ENCODE peak calls at places on chromosome 17, in four cellular contexts. One of them, this sample, is unnamed.

GRCh38 chr17:44314524-44314868 is 6.1 kb downstream of the RUNDC3A start:
- DNase-seq in K562: no peak
- DNase-seq in HepG2: no peak
- DNase-seq in SK-N-SH: peak; percentile 31
- DNase-seq in this sample: no peak

GRCh38 chr17:79626156-79626890 is 15.5 kb upstream of the RBFOX3 start:
- DNase-seq in HepG2: no peak
- DNase-seq in K562: no peak
- DNase-seq in SK-N-SH: peak; percentile 36
- DNase-seq in this sample: peak; percentile 11

GRCh38 chr17:83097831-83098230 is 18.4 kb downstream of the METRNL start:
- DNase-seq in K562: no peak
- DNase-seq in HepG2: no peak
- DNase-seq in SK-N-SH: no peak
- DNase-seq in this sample: no peak

GRCh38 chr17:1498233-1498632 is 5.7 kb upstream of the MYO1C start:
- DNase-seq in K562: no peak
- DNase-seq in SK-N-SH: no peak
- DNase-seq in HepG2: no peak
- DNase-seq in this sample: no peak

GRCh38 chr17:10574324-10574723 is 24.9 kb upstream of the MYH2 start:
- DNase-seq in K562: no peak
- DNase-seq in SK-N-SH: no peak
- DNase-seq in HepG2: no peak
- DNase-seq in this sample: no peak

GRCh38 chr17:74437702-74438101 is 5.8 kb downstream of the GPRC5C start:
- DNase-seq in HepG2: no peak
- DNase-seq in SK-N-SH: peak; percentile 68
- DNase-seq in K562: peak; percentile 62
- DNase-seq in this sample: peak; percentile 52

GRCh38 chr17:80827646-80828643 is 163.7 kb upstream of the CHMP6 start:
- DNase-seq in SK-N-SH: no peak
- DNase-seq in K562: no peak
- DNase-seq in HepG2: no peak
- DNase-seq in this sample: peak; percentile 43

GRCh38 chr17:3511841-3512511 is 36.2 kb downstream of the ASPA start:
- DNase-seq in SK-N-SH: no peak
- DNase-seq in K562: no peak
- DNase-seq in HepG2: no peak
- DNase-seq in this sample: no peak

GRCh38 chr17:42111901-42112551 is 488 bp downstream of the DHX58 start:
- DNase-seq in K562: no peak
- DNase-seq in HepG2: no peak
- DNase-seq in SK-N-SH: no peak
- DNase-seq in this sample: no peak

GRCh38 chr17:48517478-48517877 is 13.3 kb downstream of the HOXB1 start:
- DNase-seq in K562: no peak
- DNase-seq in HepG2: no peak
- DNase-seq in SK-N-SH: no peak
- DNase-seq in this sample: no peak

GRCh38 chr17:62790554-62790953 is 17.6 kb downstream of the MARCHF10 start:
- DNase-seq in HepG2: no peak
- DNase-seq in K562: no peak
- DNase-seq in SK-N-SH: no peak
- DNase-seq in this sample: no peak

GRCh38 chr17:75518201-75518600 is 1.9 kb downstream of the TSEN54 start:
- DNase-seq in HepG2: no peak
- DNase-seq in SK-N-SH: no peak
- DNase-seq in K562: no peak
- DNase-seq in this sample: no peak

GRCh38 chr17:60401819-60402218 is 9.9 kb upstream of the USP32 start:
- DNase-seq in HepG2: no peak
- DNase-seq in SK-N-SH: no peak
- DNase-seq in K562: no peak
- DNase-seq in this sample: no peak

GRCh38 chr17:7323731-7324437 is 5.3 kb downstream of the NEURL4 start:
- DNase-seq in HepG2: no peak
- DNase-seq in K562: peak; percentile 55
- DNase-seq in SK-N-SH: peak; percentile 90
- DNase-seq in this sample: peak; percentile 92

GRCh38 chr17:7056386-7056785 is 12.5 kb upstream of the SLC16A11 start:
- DNase-seq in SK-N-SH: no peak
- DNase-seq in K562: no peak
- DNase-seq in HepG2: no peak
- DNase-seq in this sample: no peak

GRCh38 chr17:44323359-44324091 is 1.1 kb downstream of the SLC25A39 start:
- DNase-seq in K562: no peak
- DNase-seq in HepG2: no peak
- DNase-seq in SK-N-SH: no peak
- DNase-seq in this sample: no peak

GRCh38 chr17:72697602-72698146 is 394.8 kb downstream of the SLC39A11 start:
- DNase-seq in K562: no peak
- DNase-seq in SK-N-SH: peak; percentile 75
- DNase-seq in HepG2: peak; percentile 95
- DNase-seq in this sample: no peak

GRCh38 chr17:18159551-18160120 is 24.0 kb upstream of the ALKBH5 start:
- DNase-seq in SK-N-SH: no peak
- DNase-seq in HepG2: no peak
- DNase-seq in K562: no peak
- DNase-seq in this sample: no peak

GRCh38 chr17:27609606-27610303 is 21.2 kb upstream of the LGALS9 start:
- DNase-seq in SK-N-SH: peak; percentile 61
- DNase-seq in K562: peak; percentile 31
- DNase-seq in HepG2: peak; percentile 45
- DNase-seq in this sample: peak; percentile 50

GRCh38 chr17:40095356-40095943 is 4.9 kb downstream of the NR1D1 start:
- DNase-seq in HepG2: no peak
- DNase-seq in SK-N-SH: no peak
- DNase-seq in K562: no peak
- DNase-seq in this sample: no peak

GRCh38 chr17:80237386-80237785 is 17.2 kb downstream of the SLC26A11 start:
- DNase-seq in HepG2: no peak
- DNase-seq in K562: no peak
- DNase-seq in SK-N-SH: no peak
- DNase-seq in this sample: no peak

GRCh38 chr17:43219001-43219400 is 7.3 kb downstream of the TMEM106A start:
- DNase-seq in SK-N-SH: no peak
- DNase-seq in K562: no peak
- DNase-seq in HepG2: no peak
- DNase-seq in this sample: no peak

GRCh38 chr17:57512258-57512657 is 232.8 kb downstream of the CCDC182 start:
- DNase-seq in K562: no peak
- DNase-seq in SK-N-SH: no peak
- DNase-seq in HepG2: no peak
- DNase-seq in this sample: no peak

DNA sequence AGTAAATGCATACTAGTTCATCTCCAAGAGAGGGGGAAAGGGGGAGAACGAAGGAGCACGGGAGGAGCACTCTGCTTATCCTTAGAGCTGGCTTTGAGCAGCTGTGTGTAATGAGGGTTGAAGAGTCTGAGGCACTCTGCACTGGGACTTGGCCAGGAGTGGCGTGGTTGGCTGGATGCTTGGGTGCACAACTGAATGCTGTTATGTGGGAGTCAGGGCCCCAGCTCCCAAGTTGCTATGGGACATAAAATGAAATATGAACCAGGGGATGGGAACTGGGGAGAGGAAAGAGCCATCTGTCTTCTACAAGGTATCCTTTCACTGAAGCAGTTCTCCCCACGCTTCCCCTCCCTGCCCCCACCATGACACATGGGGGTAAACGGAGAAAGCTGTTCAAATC is 106.0 kb upstream of the ANKFN1 start:
- DNase-seq in K562: no peak
- DNase-seq in HepG2: no peak
- DNase-seq in SK-N-SH: no peak
- DNase-seq in this sample: no peak
- TF ChIP-seq FOXJ3 in K562: no peak
- TF ChIP-seq FOXJ3 in HepG2: no peak
- TF ChIP-seq FOXJ3 in SK-N-SH: no peak
- TF ChIP-seq FOXJ3 in this sample: no peak

GRCh38 chr17:77188084-77189066 is 47.6 kb downstream of the SEC14L1 start:
- DNase-seq in K562: no peak
- DNase-seq in HepG2: peak; percentile 38
- DNase-seq in SK-N-SH: no peak
- DNase-seq in this sample: no peak

GRCh38 chr17:77189148-77189547 is 48.4 kb downstream of the SEC14L1 start:
- DNase-seq in SK-N-SH: no peak
- DNase-seq in K562: no peak
- DNase-seq in HepG2: no peak
- DNase-seq in this sample: no peak

GRCh38 chr17:77184474-77184873 is 43.7 kb downstream of the SEC14L1 start:
- DNase-seq in HepG2: no peak
- DNase-seq in SK-N-SH: peak; percentile 54
- DNase-seq in K562: no peak
- DNase-seq in this sample: no peak

GRCh38 chr17:77185137-77185536 is 44.4 kb downstream of the SEC14L1 start:
- DNase-seq in K562: no peak
- DNase-seq in HepG2: no peak
- DNase-seq in SK-N-SH: no peak
- DNase-seq in this sample: no peak

DNA sequence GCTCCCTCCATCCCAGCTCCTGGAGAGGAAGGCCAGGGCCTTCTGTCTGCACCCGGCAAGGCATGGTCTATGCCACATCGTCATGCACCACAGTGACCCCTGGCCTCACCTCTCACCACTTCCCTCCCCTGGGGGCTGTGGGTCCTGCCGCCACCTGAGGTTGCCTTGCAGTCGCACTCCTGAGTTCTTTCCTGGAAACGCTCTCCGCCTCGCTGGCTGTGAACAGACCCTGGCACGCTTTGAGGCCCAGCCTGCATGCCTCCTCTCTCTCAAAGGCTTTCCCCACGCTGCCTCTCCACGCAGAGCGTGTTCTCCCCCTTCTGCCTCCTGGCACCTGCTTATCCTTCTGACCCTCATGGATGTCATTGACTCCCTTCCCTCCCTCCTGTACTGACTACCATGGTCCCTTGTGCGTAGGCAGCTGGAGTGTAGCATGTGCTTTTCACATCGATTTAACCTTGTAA is 45.4 kb downstream of the SEC14L1 start:
- DNase-seq in HepG2: no peak
- DNase-seq in SK-N-SH: no peak
- DNase-seq in K562: no peak
- DNase-seq in this sample: no peak
- TF ChIP-seq FOXJ3 in HepG2: no peak
- TF ChIP-seq FOXJ3 in SK-N-SH: no peak
- TF ChIP-seq FOXJ3 in K562: no peak
- TF ChIP-seq FOXJ3 in this sample: no peak

GRCh38 chr17:19263621-19264010 is 26.4 kb downstream of the EPN2 start:
- DNase-seq in SK-N-SH: no peak
- DNase-seq in HepG2: no peak
- DNase-seq in K562: no peak
- DNase-seq in this sample: no peak
- TF ChIP-seq FOXJ3 in SK-N-SH: no peak
- TF ChIP-seq FOXJ3 in HepG2: no peak
- TF ChIP-seq FOXJ3 in K562: no peak
- TF ChIP-seq FOXJ3 in this sample: no peak

GRCh38 chr17:55089955-55090573 is 121.5 kb downstream of the STXBP4 start:
- DNase-seq in SK-N-SH: no peak
- DNase-seq in K562: peak; percentile 49
- DNase-seq in HepG2: peak; percentile 18
- DNase-seq in this sample: no peak

GRCh38 chr17:55089251-55089650 is 120.7 kb downstream of the STXBP4 start:
- DNase-seq in K562: no peak
- DNase-seq in HepG2: no peak
- DNase-seq in SK-N-SH: no peak
- DNase-seq in this sample: no peak

GRCh38 chr17:55086635-55087058 is 118.1 kb downstream of the STXBP4 start:
- DNase-seq in SK-N-SH: no peak
- DNase-seq in K562: no peak
- DNase-seq in HepG2: no peak
- DNase-seq in this sample: no peak
- TF ChIP-seq FOXJ3 in SK-N-SH: no peak
- TF ChIP-seq FOXJ3 in K562: no peak
- TF ChIP-seq FOXJ3 in HepG2: no peak
- TF ChIP-seq FOXJ3 in this sample: no peak

DNA sequence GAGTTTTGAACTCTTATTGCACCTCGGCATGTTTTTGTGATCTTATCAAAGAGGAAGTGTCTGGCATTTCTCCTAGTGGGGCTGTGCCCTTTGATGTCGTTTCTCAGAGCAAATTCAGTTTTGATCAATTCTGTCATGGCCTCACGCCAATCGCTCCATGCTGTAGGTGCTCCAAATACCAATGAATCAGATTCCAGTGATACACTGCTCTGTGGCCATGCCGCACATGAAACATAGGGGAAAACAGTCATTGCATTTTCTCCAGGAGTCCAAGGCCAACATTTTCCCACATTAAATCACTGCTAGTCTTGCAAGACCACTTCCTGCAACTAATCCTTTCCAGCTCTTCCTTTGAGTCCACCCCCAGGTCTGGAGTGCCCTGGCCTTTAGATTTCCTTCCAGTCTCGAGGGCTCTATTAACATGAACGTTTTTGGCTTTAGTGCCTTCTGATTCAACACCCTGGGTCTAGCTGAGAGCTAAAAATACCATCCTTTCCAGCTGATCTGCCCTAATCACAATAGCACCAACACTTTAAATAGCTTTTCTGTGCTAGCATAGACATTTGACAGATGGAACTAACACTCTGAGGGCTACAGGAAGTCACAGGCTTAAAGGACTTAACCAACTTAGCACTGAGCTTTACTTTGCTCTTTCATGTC is 18.2 kb upstream of the RASL10B start:
- DNase-seq in SK-N-SH: peak; percentile 39
- DNase-seq in K562: no peak
- DNase-seq in HepG2: peak; percentile 87
- DNase-seq in this sample: no peak
- TF ChIP-seq FOXJ3 in SK-N-SH: no peak
- TF ChIP-seq FOXJ3 in K562: no peak
- TF ChIP-seq FOXJ3 in HepG2: no peak
- TF ChIP-seq FOXJ3 in this sample: no peak

GRCh38 chr17:20702692-20703091 is 123.2 kb downstream of the CDRT15L2 start:
- DNase-seq in K562: no peak
- DNase-seq in HepG2: no peak
- DNase-seq in SK-N-SH: no peak
- DNase-seq in this sample: no peak

GRCh38 chr17:20703781-20704180 is 124.3 kb downstream of the CDRT15L2 start:
- DNase-seq in SK-N-SH: no peak
- DNase-seq in HepG2: no peak
- DNase-seq in K562: no peak
- DNase-seq in this sample: no peak

GRCh38 chr17:20706752-20707372 is 127.3 kb downstream of the CDRT15L2 start:
- DNase-seq in K562: no peak
- DNase-seq in SK-N-SH: no peak
- DNase-seq in HepG2: no peak
- DNase-seq in this sample: no peak
- TF ChIP-seq FOXJ3 in K562: no peak
- TF ChIP-seq FOXJ3 in SK-N-SH: no peak
- TF ChIP-seq FOXJ3 in HepG2: no peak
- TF ChIP-seq FOXJ3 in this sample: no peak

This sample was measured in WTC11.